ENCODE peak calls at places on chromosomes 5 and 9, in nine cellular contexts. R, U, O, T, B, Y, V, I and M are unnamed samples.

GRCh38 chr5:1660511-1660910 is 136.8 kb upstream of the LPCAT1 start:
- DNase-seq in R (no peak), U (no peak), O (no peak), T (no peak), B (no peak), Y (no peak), V (no peak), I (no peak), M (no peak)

GRCh38 chr9:101566904-101567724 is 27.7 kb downstream of the PPP3R2 start:
- DNase-seq in R (peak), U (no peak), O (no peak), T (no peak), B (peak), Y (peak), V (no peak), I (peak), M (no peak)

GRCh38 chr9:96080364-96080763 is 204.9 kb downstream of the ERCC6L2 start:
- DNase-seq in R (no peak), U (no peak), O (no peak), T (no peak), B (no peak), Y (peak), V (peak), I (peak), M (no peak)

GRCh38 chr9:112224401-112225289 is 49.5 kb upstream of the SUSD1 start:
- DNase-seq in R (no peak), U (no peak), O (no peak), T (no peak), B (no peak), Y (no peak), V (no peak), I (peak), M (no peak)

GRCh38 chr5:156460496-156460895 is 133.5 kb downstream of the SGCD start:
- DNase-seq in R (no peak), U (no peak), O (no peak), T (no peak), B (no peak), Y (no peak), V (no peak), I (peak), M (no peak)

GRCh38 chr5:112917453-112918005 is 4.5 kb downstream of the REEP5 start:
- DNase-seq in R (no peak), U (no peak), O (no peak), T (no peak), B (peak), Y (no peak), V (no peak), I (peak), M (no peak)

GRCh38 chr9:6055213-6055612 is 39.8 kb upstream of the RANBP6 start:
- DNase-seq in R (peak), U (no peak), O (no peak), T (no peak), B (peak), Y (peak), V (peak), I (peak), M (no peak)

GRCh38 chr5:59416441-59416840 is 477.1 kb downstream of the PDE4D start:
- DNase-seq in R (no peak), U (no peak), O (no peak), T (no peak), B (no peak), Y (peak), V (no peak), I (peak), M (no peak)

GRCh38 chr9:130638278-130639118 is 25.9 kb upstream of the PRDM12 start:
- DNase-seq in R (no peak), U (no peak), O (no peak), T (no peak), B (no peak), Y (no peak), V (no peak), I (no peak), M (peak)

GRCh38 chr9:1919229-1919628 is 95.9 kb upstream of the SMARCA2 start:
- DNase-seq in R (no peak), U (no peak), O (no peak), T (no peak), B (no peak), Y (no peak), V (no peak), I (no peak), M (no peak)

GRCh38 chr9:1922026-1922425 is 93.1 kb upstream of the SMARCA2 start:
- DNase-seq in R (no peak), U (no peak), O (no peak), T (no peak), B (peak), Y (no peak), V (no peak), I (no peak), M (no peak)

GRCh38 chr9:1916676-1917075 is 98.5 kb upstream of the SMARCA2 start:
- DNase-seq in R (no peak), U (no peak), O (no peak), T (no peak), B (no peak), Y (no peak), V (no peak), I (peak), M (no peak)

GRCh38 chr9:1913931-1914330 is 101.2 kb upstream of the SMARCA2 start:
- DNase-seq in R (no peak), U (no peak), O (no peak), T (no peak), B (no peak), Y (no peak), V (no peak), I (no peak), M (no peak)

GRCh38 chr9:1918642-1919041 is 96.5 kb upstream of the SMARCA2 start:
- DNase-seq in R (no peak), U (no peak), O (no peak), T (no peak), B (no peak), Y (no peak), V (no peak), I (no peak), M (no peak)
- H3K4me3 ChIP-seq in R (no peak), U (no peak), O (no peak), T (no peak), B (no peak), Y (no peak), V (no peak), I (no peak), M (no peak)

DNA sequence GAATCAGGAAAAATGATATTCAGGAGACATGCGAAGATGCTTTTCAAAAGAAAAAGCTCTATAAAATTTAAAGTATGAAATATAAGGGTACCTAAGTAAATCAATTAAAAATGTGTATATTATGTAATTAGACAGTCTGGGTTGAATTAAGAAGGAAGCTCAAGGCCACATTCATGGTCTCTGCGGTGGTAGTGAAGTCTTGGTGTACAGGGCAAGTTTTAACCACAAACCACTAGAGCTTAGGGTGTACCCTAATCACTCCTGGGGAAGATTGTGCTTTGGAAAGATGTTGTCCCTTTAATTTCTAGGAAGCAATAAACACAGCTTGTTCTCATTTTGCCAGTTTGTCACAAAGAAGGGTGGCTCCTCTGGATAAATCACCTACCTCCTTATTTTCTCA is 287.2 kb upstream of the ZNF608 start:
- DNase-seq in R (no peak), U (no peak), O (no peak), T (no peak), B (no peak), Y (no peak), V (no peak), I (no peak), M (no peak)
- H3K4me3 ChIP-seq in R (no peak), U (no peak), O (no peak), T (no peak), B (no peak), Y (no peak), V (no peak), I (no peak), M (no peak)

GRCh38 chr9:13410566-13411031 is 131.1 kb upstream of the MPDZ start:
- DNase-seq in R (peak), U (no peak), O (no peak), T (no peak), B (no peak), Y (no peak), V (no peak), I (no peak), M (no peak)

GRCh38 chr9:13411827-13412226 is 132.3 kb upstream of the MPDZ start:
- DNase-seq in R (no peak), U (no peak), O (no peak), T (no peak), B (no peak), Y (no peak), V (no peak), I (no peak), M (no peak)

GRCh38 chr9:13412323-13412722 is 132.8 kb upstream of the MPDZ start:
- DNase-seq in R (no peak), U (no peak), O (no peak), T (peak), B (no peak), Y (no peak), V (no peak), I (no peak), M (no peak)
- H3K4me3 ChIP-seq in R (no peak), U (no peak), O (no peak), T (no peak), B (no peak), Y (no peak), V (no peak), I (no peak), M (no peak)

DNA sequence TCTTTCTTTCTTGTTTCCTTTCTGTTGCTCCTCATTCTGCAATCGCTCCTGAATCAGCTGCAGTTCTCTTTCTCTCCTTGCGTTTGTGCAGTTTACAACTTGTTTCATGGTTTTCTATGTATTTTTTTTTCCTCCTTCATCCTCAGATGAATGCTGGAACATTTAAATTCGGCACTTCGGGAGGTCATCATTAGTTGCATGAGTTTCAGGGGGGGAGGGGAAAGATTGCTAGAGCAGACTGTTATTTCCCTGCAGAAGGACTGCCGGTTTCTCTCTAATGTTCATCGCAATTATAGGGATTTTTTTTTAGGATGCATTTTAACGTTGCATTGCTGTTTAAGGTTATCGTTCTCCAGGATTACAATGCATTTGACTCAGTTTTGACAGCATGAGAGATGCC is 1311.9 kb upstream of the WWC1 start:
- DNase-seq in R (no peak), U (no peak), O (no peak), T (no peak), B (peak), Y (no peak), V (no peak), I (peak), M (no peak)
- H3K4me3 ChIP-seq in R (no peak), U (peak), O (peak), T (peak), B (peak), Y (no peak), V (peak), I (peak), M (peak)

GRCh38 chr5:170681013-170681433 is 102.5 kb upstream of the GABRP start:
- DNase-seq in R (peak), U (no peak), O (no peak), T (peak), B (peak), Y (peak), V (no peak), I (peak), M (no peak)
- H3K4me3 ChIP-seq in R (no peak), U (no peak), O (no peak), T (no peak), B (no peak), Y (no peak), V (no peak), I (no peak), M (no peak)

DNA sequence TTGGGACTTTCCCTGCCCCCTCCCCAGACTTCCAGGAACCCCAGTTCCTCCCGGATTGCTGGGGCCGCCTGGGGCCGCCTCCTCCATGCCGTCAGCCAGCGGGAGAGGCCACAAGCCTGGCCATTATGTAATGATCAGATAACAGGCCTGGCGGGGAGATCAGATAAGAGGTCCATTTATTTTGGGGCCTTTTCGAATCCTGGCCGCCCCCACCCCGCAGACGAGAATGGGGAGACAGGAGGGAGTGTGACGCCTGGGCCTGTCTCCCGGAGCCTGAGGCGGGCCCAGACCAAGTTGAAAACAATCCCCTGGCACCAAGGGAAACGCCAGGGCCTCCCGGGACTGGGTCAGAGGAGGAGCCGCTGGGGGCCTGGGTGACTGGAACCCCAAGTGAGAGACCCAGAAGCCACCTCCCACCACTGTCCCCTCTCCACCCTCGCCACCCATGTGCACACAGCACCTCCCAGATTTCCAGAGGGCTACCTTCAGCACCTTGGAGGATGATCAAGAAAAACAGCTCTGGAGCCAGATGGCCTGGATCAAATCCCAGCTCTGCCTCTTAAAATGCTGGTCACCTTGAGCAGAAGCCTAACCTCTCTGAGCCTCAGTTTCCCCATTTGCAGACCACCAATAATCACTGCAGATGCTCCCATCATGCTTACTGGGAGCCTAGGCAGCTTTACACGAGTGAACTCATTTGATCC is 7.9 kb downstream of the ENG start:
- DNase-seq in R (peak), U (peak), O (no peak), T (peak), B (no peak), Y (no peak), V (peak), I (no peak), M (peak)
- H3K4me3 ChIP-seq in R (no peak), U (peak), O (peak), T (peak), B (no peak), Y (no peak), V (peak), I (no peak), M (no peak)

GRCh38 chr5:44387391-44387790 is 1.8 kb downstream of the FGF10 start:
- DNase-seq in R (no peak), U (no peak), O (no peak), T (no peak), B (peak), Y (no peak), V (no peak), I (peak), M (no peak)
- H3K4me3 ChIP-seq in R (no peak), U (peak), O (peak), T (no peak), B (peak), Y (no peak), V (peak), I (no peak), M (peak)

GRCh38 chr5:143102414-143102813 is 301.1 kb downstream of the NR3C1 start:
- DNase-seq in R (no peak), U (no peak), O (no peak), T (no peak), B (no peak), Y (no peak), V (no peak), I (no peak), M (no peak)
- H3K4me3 ChIP-seq in R (no peak), U (no peak), O (no peak), T (no peak), B (no peak), Y (no peak), V (no peak), I (no peak), M (no peak)

DNA sequence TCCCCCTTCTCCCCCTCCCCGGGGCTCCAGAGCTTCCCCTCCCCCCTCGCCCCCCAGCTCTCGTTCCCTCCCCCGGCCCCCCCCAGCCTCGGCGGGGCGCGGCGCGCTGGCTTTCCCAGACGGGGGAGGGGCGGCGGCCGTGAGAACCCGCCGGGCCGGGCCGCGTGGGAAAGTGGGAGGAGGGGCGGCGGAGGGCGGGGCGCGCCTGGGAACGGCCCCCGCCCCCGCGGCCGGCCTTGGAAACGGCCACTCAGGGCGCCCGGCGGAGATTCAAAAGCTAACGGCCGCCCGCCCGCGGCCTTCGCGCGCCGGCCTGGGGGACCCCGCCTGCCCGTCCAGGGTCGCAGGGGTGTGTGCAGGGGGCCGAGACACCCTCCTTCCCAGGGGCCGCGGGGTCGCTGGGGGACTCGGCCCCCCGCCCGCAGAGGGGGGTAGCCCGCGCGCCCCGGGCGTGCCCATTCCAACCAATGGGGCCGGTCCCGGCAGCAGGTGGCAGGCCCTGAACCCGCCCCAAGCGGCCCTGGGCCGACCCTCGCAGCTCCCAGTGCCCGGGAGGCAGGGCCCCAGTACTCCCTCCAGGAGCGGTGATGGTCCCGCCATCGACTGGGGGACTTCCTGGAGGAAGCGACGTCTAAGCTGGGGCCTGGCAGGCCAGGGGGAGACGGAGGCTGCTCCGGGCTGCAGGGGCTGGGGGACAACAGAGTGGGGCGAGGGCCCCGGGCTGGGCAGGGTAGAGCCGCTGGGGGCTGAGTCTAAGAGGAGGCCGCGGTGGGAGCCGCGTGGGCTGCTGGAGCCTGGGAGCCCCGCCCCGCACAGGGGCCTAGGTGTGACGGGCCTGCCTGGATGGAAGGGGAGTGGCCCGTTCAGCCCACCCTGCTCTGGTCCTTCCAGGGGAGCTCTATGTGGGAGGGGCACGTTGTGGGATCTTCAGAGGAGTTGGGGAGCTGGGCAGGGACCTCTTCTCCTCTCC is 14.2 kb upstream of the NRARP start:
- DNase-seq in R (peak), U (peak), O (peak), T (peak), B (no peak), Y (peak), V (no peak), I (no peak), M (no peak)
- H3K4me3 ChIP-seq in R (no peak), U (peak), O (no peak), T (peak), B (no peak), Y (peak), V (peak), I (no peak), M (peak)

DNA sequence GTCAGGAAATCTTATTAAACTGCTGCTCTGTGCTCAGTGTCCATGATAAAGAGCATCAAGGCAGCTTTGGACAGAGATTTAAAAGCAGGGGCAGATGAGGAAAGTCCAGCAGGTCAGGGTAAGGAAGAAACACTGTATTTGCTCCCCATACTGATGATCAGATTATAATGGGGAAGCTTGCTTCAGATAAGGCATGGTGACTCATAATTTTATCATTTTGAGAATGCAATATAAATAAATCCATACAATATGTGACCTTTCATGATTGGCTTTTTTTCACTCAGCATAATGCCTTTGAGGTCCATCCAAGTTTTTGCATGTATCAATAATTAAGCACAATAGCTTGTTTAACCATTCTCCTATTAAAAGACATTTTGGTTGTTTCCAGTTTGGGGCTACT is 48.1 kb upstream of the LHFPL2 start:
- DNase-seq in R (peak), U (no peak), O (no peak), T (no peak), B (no peak), Y (no peak), V (no peak), I (no peak), M (no peak)
- H3K4me3 ChIP-seq in R (no peak), U (no peak), O (no peak), T (no peak), B (no peak), Y (no peak), V (no peak), I (no peak), M (no peak)